ENCODE peak calls at places on chromosome 17, in six cellular contexts. X is right cardiac atrium, G is fibroblast of lung, F is Peyer's patch, T is IMR-90, C is adipocyte. P is an unnamed sample. For H3K4me1, the result is how much of the 10 kb centered on the place peaks cover.

GRCh38 chr17:38333635-38334295 is 10.0 kb downstream of the GPR179 start:
- DNase-seq in X (no peak), G (no peak), F (no peak), T (no peak), C (peak), P (peak)

GRCh38 chr17:77696720-77697460 is 261.6 kb upstream of the TNRC6C start:
- DNase-seq in X (no peak), G (no peak), F (no peak), T (no peak), C (no peak), P (no peak)

GRCh38 chr17:59001158-59001814 is 105.4 kb downstream of the TRIM37 start:
- DNase-seq in X (peak), G (peak), F (peak), T (peak), C (peak), P (no peak)

GRCh38 chr17:5821057-5821456 is 236.7 kb upstream of the NLRP1 start:
- DNase-seq in X (no peak), G (no peak), F (no peak), T (peak), C (no peak), P (no peak)

GRCh38 chr17:83026311-83026811 is 53.0 kb upstream of the METRNL start:
- DNase-seq in X (peak), G (no peak), F (no peak), T (no peak), C (no peak), P (no peak)

GRCh38 chr17:58092797-58093385 is 9.7 kb downstream of the DYNLL2 start:
- DNase-seq in X (no peak), G (no peak), F (no peak), T (no peak), C (no peak), P (no peak)

GRCh38 chr17:48643697-48644012 is 17.5 kb upstream of the HOXB9 start:
- DNase-seq in X (no peak), G (no peak), F (no peak), T (no peak), C (no peak), P (no peak)

GRCh38 chr17:14854691-14855090 is 410.4 kb downstream of the PMP22 start:
- DNase-seq in X (no peak), G (no peak), F (no peak), T (no peak), C (no peak), P (no peak)

GRCh38 chr17:69525920-69526841 is 111.7 kb downstream of the MAP2K6 start:
- DNase-seq in X (no peak), G (peak), F (no peak), T (peak), C (peak), P (no peak)

GRCh38 chr17:35217107-35217506 is 22.9 kb upstream of the SLC35G3 start:
- DNase-seq in X (no peak), G (no peak), F (no peak), T (no peak), C (no peak), P (no peak)

GRCh38 chr17:39772415-39772814 is 34.7 kb downstream of the GRB7 start:
- DNase-seq in X (no peak), G (no peak), F (peak), T (no peak), C (no peak), P (no peak)

GRCh38 chr17:39769974-39770587 is 32.3 kb downstream of the GRB7 start:
- DNase-seq in X (no peak), G (no peak), F (peak), T (peak), C (no peak), P (no peak)

GRCh38 chr17:39774043-39774442 is 36.3 kb downstream of the GRB7 start:
- DNase-seq in X (no peak), G (no peak), F (no peak), T (no peak), C (no peak), P (no peak)

GRCh38 chr17:39775075-39775474 is 37.3 kb downstream of the GRB7 start:
- DNase-seq in X (no peak), G (no peak), F (no peak), T (no peak), C (no peak), P (no peak)

DNA sequence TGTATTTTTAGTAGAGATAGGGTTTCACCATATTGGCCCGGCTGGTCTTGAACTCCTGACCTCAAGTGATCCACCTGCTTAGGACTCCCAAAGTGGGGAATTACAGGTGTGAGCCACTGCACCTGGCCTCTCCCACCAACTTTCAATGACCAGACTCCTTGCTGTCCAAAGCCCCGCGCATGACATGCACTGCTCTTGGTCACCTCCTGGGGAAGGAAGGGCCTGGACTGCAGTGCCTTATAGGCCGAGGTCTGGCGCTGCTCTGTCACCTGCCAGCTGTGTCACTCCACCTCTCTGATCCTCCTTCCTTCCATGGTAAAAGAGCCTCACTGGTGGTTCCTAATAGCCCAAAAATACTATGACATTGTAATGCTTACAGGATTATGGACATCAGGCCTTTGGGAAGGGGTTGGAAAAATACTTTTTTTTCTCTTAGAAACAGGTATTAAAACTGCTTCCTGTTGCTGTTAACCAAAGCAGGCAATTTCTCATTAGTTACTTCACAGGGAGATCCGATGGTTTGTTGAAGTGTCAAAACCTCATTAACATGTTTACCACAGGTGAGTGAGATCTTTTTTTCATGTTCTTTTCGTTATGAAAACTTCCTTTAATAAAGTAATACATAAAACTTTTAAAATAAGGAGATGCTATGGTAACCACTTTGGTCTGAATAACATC is 35.4 kb downstream of the GRB7 start:
- DNase-seq in X (no peak), G (no peak), F (no peak), T (no peak), C (no peak), P (no peak)
- H3K4me1 ChIP-seq in X (under half), G (under half), F (under half), T (under half), C (under half), P (under half)

GRCh38 chr17:2061441-2061797 is 6.5 kb downstream of the HIC1 start:
- DNase-seq in X (no peak), G (peak), F (no peak), T (no peak), C (no peak), P (no peak)
- H3K4me1 ChIP-seq in X (under half), G (half or more), F (half or more), T (half or more), C (half or more), P (under half)

GRCh38 chr17:66445229-66445628 is 142.8 kb downstream of the PRKCA start:
- DNase-seq in X (no peak), G (no peak), F (no peak), T (no peak), C (peak), P (no peak)
- H3K4me1 ChIP-seq in X (under half), G (under half), F (under half), T (under half), C (under half), P (under half)

GRCh38 chr17:27363322-27363721 is 69.4 kb downstream of the WSB1 start:
- DNase-seq in X (no peak), G (no peak), F (no peak), T (no peak), C (no peak), P (no peak)

GRCh38 chr17:27362909-27363308 is 69.0 kb downstream of the WSB1 start:
- DNase-seq in X (no peak), G (no peak), F (no peak), T (no peak), C (no peak), P (no peak)

GRCh38 chr17:27368971-27369370 is 75.1 kb downstream of the WSB1 start:
- DNase-seq in X (no peak), G (no peak), F (no peak), T (no peak), C (no peak), P (no peak)

GRCh38 chr17:27367121-27367981 is 73.4 kb downstream of the WSB1 start:
- DNase-seq in X (no peak), G (no peak), F (no peak), T (no peak), C (no peak), P (no peak)

GRCh38 chr17:27366438-27366837 is 72.5 kb downstream of the WSB1 start:
- DNase-seq in X (no peak), G (no peak), F (no peak), T (no peak), C (no peak), P (no peak)
- H3K4me1 ChIP-seq in X (under half), G (under half), F (under half), T (under half), C (under half), P (under half)

DNA sequence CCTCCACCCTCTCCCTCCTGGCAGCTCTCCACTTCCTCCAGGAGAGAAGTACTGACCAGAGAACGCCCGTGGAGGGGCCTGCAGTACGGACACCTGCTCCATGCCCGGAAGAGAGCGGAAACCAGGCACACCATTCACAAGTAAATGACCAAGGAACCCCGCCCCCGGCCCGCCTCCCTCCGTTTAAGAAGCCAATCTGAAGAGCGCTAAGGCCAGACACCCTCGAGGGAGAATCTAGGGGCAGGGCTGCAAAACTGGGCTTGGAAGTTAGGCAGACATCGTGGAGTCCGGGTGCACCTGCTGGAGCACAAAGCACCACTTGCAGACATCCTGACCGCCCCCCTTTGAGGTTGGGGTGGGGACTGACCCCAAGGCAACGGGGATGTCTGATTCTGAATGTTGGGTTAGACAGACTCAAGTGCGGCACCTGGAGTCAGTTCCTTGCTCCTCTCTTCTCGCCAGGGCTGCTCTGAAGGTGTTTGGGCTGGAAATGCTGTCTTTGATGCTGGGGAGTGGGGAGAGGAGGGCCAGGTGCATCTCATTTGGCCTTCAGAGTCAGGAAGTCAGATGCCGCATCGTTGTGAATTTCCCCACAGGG is 964 bp upstream of the FAAP100 start:
- DNase-seq in X (peak), G (peak), F (peak), T (peak), C (peak), P (peak)
- H3K4me1 ChIP-seq in X (under half), G (under half), F (under half), T (under half), C (under half), P (under half)

GRCh38 chr17:74759941-74760340 is 11.5 kb downstream of the NHERF1 start:
- DNase-seq in X (no peak), G (no peak), F (no peak), T (no peak), C (no peak), P (no peak)

GRCh38 chr17:74760404-74761105 is 12.1 kb downstream of the NHERF1 start:
- DNase-seq in X (no peak), G (no peak), F (no peak), T (no peak), C (no peak), P (no peak)

GRCh38 chr17:74758846-74759163 is 10.4 kb downstream of the NHERF1 start:
- DNase-seq in X (no peak), G (no peak), F (no peak), T (peak), C (no peak), P (no peak)

GRCh38 chr17:74757931-74758845 is 9.8 kb downstream of the NHERF1 start:
- DNase-seq in X (no peak), G (peak), F (no peak), T (no peak), C (no peak), P (peak)

GRCh38 chr17:74759243-74759801 is 10.9 kb downstream of the NHERF1 start:
- DNase-seq in X (no peak), G (no peak), F (peak), T (no peak), C (no peak), P (no peak)
- H3K4me1 ChIP-seq in X (under half), G (under half), F (half or more), T (under half), C (under half), P (half or more)

GRCh38 chr17:46026815-46027125 is 27.7 kb downstream of the STH start:
- DNase-seq in X (no peak), G (no peak), F (no peak), T (no peak), C (no peak), P (no peak)
- H3K4me1 ChIP-seq in X (under half), G (under half), F (under half), T (under half), C (under half), P (under half)

P was measured in mucosa of descending colon.